ENCODE peak calls at places on chromosomes 7 and 10, in six cellular contexts. J, I, H, S, Z and D are unnamed samples. For H3K4me1, the result is how much of the 10 kb centered on the place peaks cover.

GRCh38 chr7:30626984-30627383 is 32.3 kb downstream of the GARS1 start:
- DNase-seq in J (no peak), I (no peak), H (no peak), S (no peak), Z (no peak), D (no peak)

GRCh38 chr7:106114735-106115383 is 2.7 kb upstream of the SYPL1 start:
- DNase-seq in J (no peak), I (peak), H (no peak), S (no peak), Z (peak), D (no peak)

GRCh38 chr10:3531097-3531645 is 253.8 kb downstream of the KLF6 start:
- DNase-seq in J (no peak), I (no peak), H (no peak), S (no peak), Z (no peak), D (no peak)

GRCh38 chr10:16673443-16673842 is 143.8 kb downstream of the RSU1 start:
- DNase-seq in J (no peak), I (no peak), H (no peak), S (no peak), Z (no peak), D (no peak)

GRCh38 chr7:128941946-128942526 is 4.3 kb downstream of the IRF5 start:
- DNase-seq in J (no peak), I (no peak), H (no peak), S (no peak), Z (no peak), D (no peak)

GRCh38 chr7:17357952-17358351 is 59.5 kb downstream of the AHR start:
- DNase-seq in J (no peak), I (no peak), H (no peak), S (no peak), Z (no peak), D (no peak)

GRCh38 chr7:40723829-40724228 is 589.0 kb downstream of the SUGCT start:
- DNase-seq in J (no peak), I (no peak), H (no peak), S (no peak), Z (no peak), D (no peak)

GRCh38 chr10:62045765-62046521 is 144.4 kb downstream of the ARID5B start:
- DNase-seq in J (peak), I (no peak), H (no peak), S (peak), Z (no peak), D (no peak)

GRCh38 chr7:97971990-97972943 is 17.7 kb downstream of the OCM2 start:
- DNase-seq in J (peak), I (peak), H (peak), S (peak), Z (peak), D (peak)

GRCh38 chr7:3559178-3559765 is 258.2 kb downstream of the SDK1 start:
- DNase-seq in J (peak), I (no peak), H (no peak), S (peak), Z (no peak), D (no peak)

GRCh38 chr10:116893686-116894037 is 44.4 kb downstream of the ENO4 start:
- DNase-seq in J (no peak), I (no peak), H (no peak), S (no peak), Z (no peak), D (no peak)

GRCh38 chr10:116888380-116889055 is 39.2 kb downstream of the ENO4 start:
- DNase-seq in J (peak), I (no peak), H (peak), S (peak), Z (no peak), D (peak)

GRCh38 chr10:116889066-116889465 is 39.8 kb downstream of the ENO4 start:
- DNase-seq in J (no peak), I (no peak), H (no peak), S (no peak), Z (no peak), D (no peak)

GRCh38 chr10:116892873-116893685 is 43.8 kb downstream of the ENO4 start:
- DNase-seq in J (peak), I (no peak), H (no peak), S (no peak), Z (no peak), D (no peak)

GRCh38 chr10:116891208-116891607 is 41.9 kb downstream of the ENO4 start:
- DNase-seq in J (peak), I (no peak), H (peak), S (peak), Z (no peak), D (no peak)
- H3K4me1 ChIP-seq in J (under half), I (under half), H (under half), S (under half), Z (under half), D (under half)

GRCh38 chr10:113062977-113063967 is 113.2 kb downstream of the TCF7L2 start:
- DNase-seq in J (peak), I (no peak), H (no peak), S (peak), Z (no peak), D (no peak)

GRCh38 chr10:113061054-113061430 is 111.0 kb downstream of the TCF7L2 start:
- DNase-seq in J (no peak), I (no peak), H (no peak), S (no peak), Z (no peak), D (no peak)

GRCh38 chr10:113058175-113058961 is 108.3 kb downstream of the TCF7L2 start:
- DNase-seq in J (peak), I (no peak), H (no peak), S (peak), Z (no peak), D (no peak)

GRCh38 chr10:113059001-113059780 is 109.1 kb downstream of the TCF7L2 start:
- DNase-seq in J (peak), I (no peak), H (no peak), S (peak), Z (no peak), D (no peak)

DNA sequence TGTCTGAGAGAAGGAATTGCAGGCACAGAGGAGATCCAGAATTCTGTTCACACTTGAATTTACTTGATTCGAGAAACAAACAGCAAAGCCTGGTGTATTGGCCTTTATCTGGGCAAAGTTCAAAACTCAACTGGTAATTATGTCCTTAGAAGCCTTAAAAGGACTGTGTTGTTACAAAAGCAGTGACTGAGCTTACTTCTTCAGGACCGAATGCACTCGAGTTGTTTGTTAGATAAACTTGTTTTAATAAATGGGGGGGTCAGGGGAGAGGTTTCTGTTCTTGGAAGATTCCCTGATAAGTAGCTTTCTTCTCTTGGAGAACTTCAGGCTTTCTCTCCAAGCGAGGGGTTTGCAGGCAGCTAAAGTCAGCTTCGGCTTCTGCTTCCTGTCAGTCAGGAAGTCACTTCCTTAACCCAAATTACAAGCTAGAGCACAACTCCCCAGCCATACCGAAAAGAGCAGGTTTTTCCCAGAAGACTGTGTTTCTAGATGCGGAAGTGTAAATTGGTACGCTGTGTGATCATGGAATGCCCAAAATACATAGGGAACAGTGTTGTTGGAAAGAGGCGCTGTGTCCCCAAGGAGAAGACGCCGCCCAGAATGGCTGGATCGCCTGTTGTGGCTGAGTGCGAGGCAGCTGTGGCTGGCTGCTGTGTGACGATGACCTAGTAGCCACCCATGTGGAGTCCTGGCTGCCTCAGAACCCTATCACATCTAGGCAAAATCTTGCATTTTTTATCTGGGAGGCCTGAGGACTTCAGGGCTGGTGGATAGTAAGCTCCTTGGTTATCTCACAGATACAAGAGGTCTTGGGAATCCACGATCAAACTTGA is 110.4 kb downstream of the TCF7L2 start:
- DNase-seq in J (peak), I (no peak), H (peak), S (peak), Z (no peak), D (peak)
- H3K4me3 ChIP-seq in J (no peak), I (peak), H (peak), S (peak), Z (no peak), D (peak)

GRCh38 chr10:122954731-122955050 is 664 bp upstream of the C10orf88 start:
- DNase-seq in J (no peak), I (no peak), H (no peak), S (no peak), Z (peak), D (peak)
- H3K27ac ChIP-seq in J (no peak), I (no peak), H (peak), S (no peak), Z (no peak), D (peak)

DNA sequence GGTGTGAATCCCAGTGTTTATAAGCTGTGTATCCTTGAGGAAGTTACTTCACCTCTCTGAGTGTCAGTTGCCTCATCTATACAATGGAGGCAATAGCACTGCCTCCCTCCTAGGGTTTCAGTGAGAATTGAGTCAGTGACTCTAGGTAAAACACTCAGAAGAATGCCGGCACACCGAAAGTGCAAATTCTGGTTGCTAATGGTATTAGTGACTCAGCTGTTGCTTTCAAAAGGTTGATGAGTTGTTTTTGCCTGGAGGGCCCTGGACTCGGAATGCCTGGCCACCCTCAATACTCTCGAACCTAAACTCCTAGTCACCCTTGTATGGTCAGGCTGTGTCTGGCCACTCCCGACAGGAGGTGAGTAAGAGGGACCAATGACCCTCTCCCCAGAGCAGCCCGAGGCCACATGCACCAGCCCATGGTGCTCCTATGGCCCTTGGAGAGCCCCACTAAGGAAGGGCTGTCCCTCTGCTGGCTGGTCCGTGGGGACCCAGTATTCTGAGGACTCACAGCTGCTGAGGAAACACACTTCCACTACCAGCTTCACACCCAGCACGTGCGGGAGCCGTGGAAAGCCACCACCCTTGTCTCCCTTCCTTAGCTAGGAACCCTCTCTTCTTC is 60.2 kb downstream of the CALML3 start:
- DNase-seq in J (peak), I (no peak), H (no peak), S (peak), Z (peak), D (peak)
- H3K4me1 ChIP-seq in J (under half), I (under half), H (under half), S (under half), Z (under half), D (under half)

DNA sequence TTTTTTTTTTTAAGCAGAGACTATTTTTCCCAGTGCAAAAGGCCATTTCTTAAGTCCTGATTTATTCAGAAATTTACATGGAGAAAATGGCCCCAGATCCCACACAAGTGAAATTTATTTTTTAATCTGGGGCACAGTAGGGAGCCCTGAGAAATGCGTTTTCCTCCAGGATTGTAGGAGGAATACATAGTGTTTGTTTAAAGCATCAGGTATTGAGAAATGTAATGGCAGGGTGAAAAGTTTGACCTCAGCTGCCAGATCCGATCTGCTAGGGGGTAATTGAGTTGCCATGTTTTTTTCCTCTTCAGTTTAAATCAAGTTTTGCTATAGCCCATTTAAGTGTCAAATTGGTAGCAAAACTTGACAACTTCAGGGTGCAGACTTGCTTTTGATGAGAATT is 110.0 kb downstream of the LRMDA start:
- DNase-seq in J (no peak), I (no peak), H (no peak), S (no peak), Z (no peak), D (no peak)
- H3K4me3 ChIP-seq in J (no peak), I (no peak), H (no peak), S (no peak), Z (no peak), D (no peak)

GRCh38 chr10:10128387-10128786 is 889.3 kb upstream of the CELF2 start:
- DNase-seq in J (peak), I (no peak), H (no peak), S (no peak), Z (no peak), D (no peak)

GRCh38 chr10:10120671-10121070 is 897.0 kb upstream of the CELF2 start:
- DNase-seq in J (no peak), I (no peak), H (no peak), S (no peak), Z (no peak), D (no peak)

GRCh38 chr10:10131984-10132383 is 885.7 kb upstream of the CELF2 start:
- DNase-seq in J (peak), I (no peak), H (no peak), S (no peak), Z (no peak), D (no peak)

DNA sequence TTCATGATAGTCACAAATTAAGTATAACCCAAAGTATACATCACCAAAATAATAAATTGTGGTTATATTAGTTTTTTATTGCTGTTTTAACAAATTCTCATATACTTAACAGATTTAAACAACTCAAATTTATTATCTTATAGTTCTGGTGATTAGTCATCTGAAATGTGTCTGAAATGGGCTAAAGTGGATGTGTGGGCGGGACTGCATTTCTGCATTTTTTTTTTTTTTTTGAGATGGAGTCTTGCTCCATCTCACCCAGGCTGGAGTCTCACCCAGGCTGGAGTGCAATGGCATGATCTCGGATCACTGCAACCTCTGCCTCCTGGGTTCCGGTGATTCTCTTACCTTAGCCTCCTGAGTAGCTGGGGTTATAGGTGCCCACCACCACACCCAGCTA is 891.4 kb upstream of the CELF2 start:
- DNase-seq in J (peak), I (no peak), H (no peak), S (peak), Z (no peak), D (no peak)
- H3K27ac ChIP-seq in J (no peak), I (no peak), H (no peak), S (no peak), Z (no peak), D (no peak)

DNA sequence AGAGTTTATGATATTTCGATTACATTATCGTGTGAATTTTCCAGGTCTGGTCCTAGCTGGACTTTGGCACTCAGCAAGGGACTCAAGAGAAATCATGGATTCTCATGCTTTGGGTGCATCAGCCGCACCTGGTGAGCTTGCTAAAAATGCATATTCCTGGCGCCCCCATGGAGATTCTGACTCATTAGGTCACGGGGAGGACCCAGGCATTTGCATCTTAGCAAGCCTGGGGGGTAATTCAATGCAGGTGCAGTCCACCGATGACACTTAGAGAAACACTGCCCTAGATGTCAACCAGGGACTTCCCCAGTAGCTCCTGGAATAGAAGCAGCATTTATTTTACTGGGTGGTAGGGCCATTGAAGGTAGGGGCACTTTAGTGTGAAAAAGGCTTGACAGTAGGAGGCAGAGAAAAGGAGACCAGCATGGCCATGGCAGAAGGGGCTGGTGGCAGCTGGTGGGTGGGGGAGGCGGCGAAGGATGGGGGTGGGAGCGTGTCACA is 29.9 kb upstream of the PDCD4 start:
- DNase-seq in J (no peak), I (no peak), H (no peak), S (no peak), Z (no peak), D (no peak)
- H3K4me1 ChIP-seq in J (under half), I (under half), H (under half), S (under half), Z (under half), D (under half)

DNA sequence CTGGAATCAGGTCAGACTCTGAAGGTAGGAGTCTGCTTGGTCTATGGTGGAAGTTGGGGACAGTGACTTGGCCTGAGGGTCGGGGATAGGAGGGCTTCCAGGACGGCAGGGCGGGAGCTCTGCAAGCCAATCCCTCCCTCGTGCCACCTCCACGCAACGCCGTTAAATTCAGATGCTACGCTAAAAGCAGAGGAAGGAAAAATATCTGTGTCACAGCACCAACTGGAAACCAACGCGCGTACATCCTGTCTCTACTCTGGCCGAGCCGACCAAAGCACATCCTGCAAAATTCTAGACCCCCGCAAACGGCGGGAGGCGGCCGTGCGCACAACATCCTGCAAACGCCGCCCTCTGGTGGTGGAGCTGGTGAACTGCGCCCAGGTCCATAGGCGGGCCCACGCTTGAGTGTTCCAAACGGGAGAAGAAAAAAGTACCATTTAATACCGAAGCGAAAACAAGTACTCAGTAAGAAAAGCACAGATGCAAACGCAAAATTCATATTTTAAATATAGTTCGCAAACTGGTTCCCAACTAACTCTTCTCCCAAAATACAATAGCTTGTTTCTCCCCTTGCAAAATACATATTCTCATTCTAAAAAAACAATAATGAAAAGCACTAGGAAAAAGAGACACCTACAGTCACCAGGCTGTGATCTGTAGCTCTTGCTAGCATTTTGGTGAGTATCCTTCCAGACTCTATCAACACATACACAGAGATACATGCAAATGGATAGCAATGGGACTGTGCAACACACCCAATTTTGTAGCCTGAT is 45.7 kb upstream of the HSPA12A start:
- DNase-seq in J (peak), I (peak), H (peak), S (peak), Z (peak), D (peak)
- H3K4me3 ChIP-seq in J (no peak), I (no peak), H (peak), S (peak), Z (no peak), D (peak)

DNA sequence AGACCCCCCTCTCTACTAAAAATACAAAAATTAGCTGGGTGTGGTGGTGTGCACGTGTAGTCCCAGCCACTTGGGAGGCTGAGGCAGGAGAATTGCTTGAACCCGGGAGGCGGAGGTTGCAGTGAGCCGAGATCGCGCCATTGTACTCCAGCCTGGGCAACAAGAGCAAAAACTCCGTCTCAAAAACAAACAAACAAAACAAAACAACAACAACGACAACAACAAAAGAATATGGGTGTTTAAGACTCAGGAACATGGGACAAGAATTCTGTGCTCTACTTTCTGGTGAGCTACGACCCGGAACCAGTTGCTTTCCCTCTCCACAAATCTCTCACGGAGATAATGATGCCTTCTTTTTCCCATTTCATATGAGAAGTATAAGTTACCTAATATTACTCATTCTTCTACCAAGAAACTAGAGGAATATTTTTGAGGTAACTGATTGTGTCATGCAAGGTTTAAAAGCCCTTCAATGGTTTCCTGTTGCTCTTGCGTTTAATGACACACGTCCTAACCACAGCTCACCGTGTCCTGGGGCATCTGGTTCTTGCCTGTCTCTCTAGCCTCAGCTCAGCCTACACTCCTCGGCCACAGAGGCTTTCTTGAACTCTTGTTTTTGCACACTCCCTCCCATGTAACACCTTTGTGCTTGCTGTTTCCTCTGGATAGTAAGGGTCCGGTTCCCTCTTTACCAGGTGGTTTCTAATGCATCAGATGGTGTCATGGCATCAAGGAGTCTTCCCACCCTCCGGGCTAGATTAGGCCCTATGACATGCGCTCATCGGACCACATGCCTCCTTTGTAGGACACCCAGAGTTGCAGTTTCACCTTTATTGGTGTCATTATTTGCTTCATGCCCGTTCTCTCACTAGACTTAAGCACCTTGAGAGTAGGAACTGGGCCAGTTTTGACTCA is 67.5 kb downstream of the PFKFB3 start:
- DNase-seq in J (peak), I (peak), H (no peak), S (no peak), Z (peak), D (peak)
- H3K27ac ChIP-seq in J (no peak), I (peak), H (no peak), S (no peak), Z (peak), D (peak)